ENCODE peak calls at places on chromosomes 7 and 10, in five cellular contexts. K, T, M, P and C are unnamed samples.

GRCh38 chr7:20913853-20914252 is 127.2 kb upstream of the SP8 start:
- DNase-seq in K (no peak), T (no peak), M (no peak), P (no peak), C (no peak)

GRCh38 chr10:131204406-131205152 is 106.9 kb downstream of the TCERG1L start:
- DNase-seq in K (no peak), T (no peak), M (no peak), P (peak), C (no peak)

GRCh38 chr10:520402-520787 is 169.1 kb downstream of the DIP2C start:
- DNase-seq in K (no peak), T (no peak), M (no peak), P (no peak), C (no peak)

GRCh38 chr7:51019891-51020855 is 237.5 kb upstream of the GRB10 start:
- DNase-seq in K (no peak), T (no peak), M (no peak), P (no peak), C (no peak)

GRCh38 chr10:61900829-61901783 is at the start of gene ARID5B:
- DNase-seq in K (peak), T (peak), M (no peak), P (peak), C (no peak)

GRCh38 chr7:4755045-4755444 is 20.4 kb upstream of the AP5Z1 start:
- DNase-seq in K (no peak), T (no peak), M (no peak), P (no peak), C (no peak)

GRCh38 chr7:15407910-15408309 is 153.9 kb downstream of the AGMO start:
- DNase-seq in K (no peak), T (no peak), M (no peak), P (no peak), C (no peak)

GRCh38 chr10:88858493-88858892 is 6.8 kb upstream of the ANKRD22 start:
- DNase-seq in K (no peak), T (no peak), M (no peak), P (no peak), C (no peak)

GRCh38 chr10:47031251-47031952 is 120.2 kb downstream of the PTPN20 start:
- DNase-seq in K (peak), T (no peak), M (no peak), P (no peak), C (peak)

GRCh38 chr7:46900312-46901263 is 681.3 kb downstream of the TNS3 start:
- DNase-seq in K (no peak), T (no peak), M (no peak), P (no peak), C (no peak)

GRCh38 chr10:101063162-101063525 is 1.4 kb downstream of the KAZALD1 start:
- DNase-seq in K (no peak), T (no peak), M (no peak), P (no peak), C (no peak)

GRCh38 chr10:95350212-95350829 is 59.5 kb upstream of the PDLIM1 start:
- DNase-seq in K (peak), T (no peak), M (no peak), P (no peak), C (no peak)

GRCh38 chr7:105439174-105439893 is 50.6 kb upstream of the SRPK2 start:
- DNase-seq in K (no peak), T (no peak), M (no peak), P (peak), C (no peak)

GRCh38 chr7:43394441-43395130 is 188.3 kb upstream of the STK17A start:
- DNase-seq in K (no peak), T (no peak), M (no peak), P (no peak), C (no peak)

GRCh38 chr10:18044976-18045720 is 93.4 kb downstream of the SLC39A12 start:
- DNase-seq in K (no peak), T (no peak), M (no peak), P (no peak), C (no peak)

GRCh38 chr7:142961973-142962913 is at the start of gene KEL:
- DNase-seq in K (no peak), T (no peak), M (no peak), P (no peak), C (no peak)

GRCh38 chr10:78288716-78289115 is 255.1 kb downstream of the RPS24 start:
- DNase-seq in K (no peak), T (no peak), M (no peak), P (no peak), C (peak)

GRCh38 chr7:30251708-30252329 is 32.6 kb upstream of the ZNRF2 start:
- DNase-seq in K (no peak), T (no peak), M (no peak), P (no peak), C (no peak)

GRCh38 chr10:31739759-31740158 is 188.9 kb downstream of the ARHGAP12 start:
- DNase-seq in K (no peak), T (no peak), M (no peak), P (no peak), C (no peak)

GRCh38 chr10:33534455-33534854 is 200.0 kb upstream of the NRP1 start:
- DNase-seq in K (no peak), T (no peak), M (no peak), P (no peak), C (no peak)

GRCh38 chr10:22251751-22252285 is 34.0 kb upstream of the EBLN1 start:
- DNase-seq in K (peak), T (peak), M (no peak), P (peak), C (no peak)
- TF ChIP-seq POLR2A in K (no peak), T (no peak), M (peak), P (no peak), C (peak)

DNA sequence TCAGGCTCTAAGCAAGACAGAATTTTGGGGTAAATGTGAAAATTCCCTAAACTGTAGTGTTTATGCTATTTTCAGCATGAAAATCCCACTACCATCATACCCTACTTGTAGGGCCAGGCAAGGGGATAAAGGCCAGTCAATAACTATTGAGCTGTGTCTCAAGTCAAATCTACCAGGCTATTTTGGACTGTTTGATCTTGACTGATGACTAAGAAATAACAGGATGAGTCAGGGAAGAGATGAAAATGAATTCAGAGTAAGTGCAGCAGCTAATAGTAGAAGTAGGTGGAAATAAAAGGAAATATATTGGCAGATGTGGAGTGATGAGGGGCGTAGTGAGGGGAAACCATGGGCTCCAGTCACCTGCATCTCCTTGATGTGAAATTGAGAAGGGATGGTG is 225.8 kb upstream of the PHYHIPL start:
- DNase-seq in K (no peak), T (no peak), M (no peak), P (no peak), C (no peak)
- H3K4me3 ChIP-seq in K (no peak), T (no peak), M (no peak), P (no peak), C (no peak)

GRCh38 chr10:6589287-6590094 is 9.4 kb upstream of the PRKCQ start:
- DNase-seq in K (no peak), T (no peak), M (no peak), P (no peak), C (no peak)

GRCh38 chr10:6591668-6592067 is 11.6 kb upstream of the PRKCQ start:
- DNase-seq in K (no peak), T (no peak), M (no peak), P (no peak), C (no peak)

GRCh38 chr10:6590100-6590499 is 10.0 kb upstream of the PRKCQ start:
- DNase-seq in K (no peak), T (no peak), M (no peak), P (no peak), C (no peak)

GRCh38 chr10:6593140-6593740 is 13.2 kb upstream of the PRKCQ start:
- DNase-seq in K (no peak), T (no peak), M (no peak), P (no peak), C (no peak)

DNA sequence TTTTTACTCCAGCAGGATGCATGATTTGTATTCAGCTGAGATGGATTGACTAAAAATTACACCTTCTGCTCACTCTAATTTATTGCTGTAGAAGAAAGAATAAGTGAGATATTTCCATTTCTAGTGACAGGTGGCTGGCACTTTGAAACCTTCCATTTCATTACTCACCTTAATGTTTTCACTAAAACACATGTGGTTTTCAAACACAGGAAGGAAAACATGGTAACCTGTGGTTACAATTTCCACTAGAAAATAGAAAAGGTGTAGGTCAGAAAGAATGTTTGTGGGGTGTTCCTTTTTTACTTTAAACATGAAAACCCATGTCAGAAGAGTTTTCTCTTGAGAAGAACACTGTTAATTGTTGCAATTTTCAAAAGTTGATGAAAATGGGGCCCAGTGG is 12.0 kb upstream of the PRKCQ start:
- DNase-seq in K (no peak), T (no peak), M (no peak), P (no peak), C (no peak)
- TF ChIP-seq EP300 in K (no peak), T (no peak), M (peak), P (no peak), C (no peak)

GRCh38 chr7:76393116-76394031 is 16.1 kb downstream of the SSC4D start:
- DNase-seq in K (peak), T (peak), M (peak), P (peak), C (peak)
- TF ChIP-seq POLR2A in K (peak), T (peak), M (peak), P (no peak), C (peak)

GRCh38 chr7:57868771-57869483 is 418.9 kb downstream of the ZNF716 start:
- DNase-seq in K (no peak), T (no peak), M (no peak), P (no peak), C (no peak)
- H3K4me3 ChIP-seq in K (peak), T (no peak), M (no peak), P (peak), C (peak)

GRCh38 chr10:64320448-64320847 is 799.2 kb downstream of the REEP3 start:
- DNase-seq in K (no peak), T (no peak), M (no peak), P (no peak), C (no peak)
- TF ChIP-seq EP300 in K (no peak), T (no peak), M (no peak), P (no peak), C (no peak)

GRCh38 chr7:68400783-68401182 is 1197.5 kb upstream of the AUTS2 start:
- DNase-seq in K (no peak), T (no peak), M (no peak), P (no peak), C (no peak)
- TF ChIP-seq POLR2A in K (no peak), T (no peak), M (no peak), P (no peak), C (no peak)

GRCh38 chr10:124447741-124448466 is 1.9 kb downstream of the NKX1-2 start:
- DNase-seq in K (no peak), T (no peak), M (no peak), P (no peak), C (no peak)
- H3K4me3 ChIP-seq in K (no peak), T (no peak), M (no peak), P (peak), C (peak)

DNA sequence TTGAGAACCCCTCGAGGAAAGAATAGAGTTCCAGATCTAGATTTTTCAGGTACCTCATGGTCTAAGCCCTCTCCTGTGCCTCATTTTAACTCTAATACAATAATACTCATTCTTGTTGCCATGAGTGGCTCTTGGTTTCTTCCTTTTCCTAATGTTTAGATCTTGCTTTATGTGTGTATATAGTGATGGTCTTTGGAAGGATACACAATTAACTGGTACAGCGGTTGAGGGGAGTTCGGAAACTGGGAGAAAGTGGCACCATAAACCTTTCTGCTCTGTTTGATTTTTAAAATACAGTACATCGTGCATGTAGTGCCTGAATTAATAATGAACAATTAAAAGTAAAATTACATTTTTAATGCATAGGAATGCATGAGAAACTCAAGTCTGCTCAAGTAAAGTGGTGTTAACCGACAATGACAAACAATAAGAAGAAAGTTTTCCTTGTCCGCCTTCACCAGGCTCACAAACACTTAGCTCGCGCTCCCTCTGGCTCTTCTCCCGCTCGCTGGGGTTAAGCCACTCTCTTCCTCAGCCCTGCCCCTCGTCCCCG is 386 bp upstream of the EIF4EBP2 start:
- DNase-seq in K (no peak), T (no peak), M (no peak), P (no peak), C (no peak)
- TF ChIP-seq EP300 in K (no peak), T (no peak), M (no peak), P (no peak), C (no peak)

GRCh38 chr10:96703358-96703757 is 17.0 kb downstream of the PIK3AP1 start:
- DNase-seq in K (no peak), T (no peak), M (no peak), P (no peak), C (no peak)

GRCh38 chr10:96701265-96701664 is 19.0 kb downstream of the PIK3AP1 start:
- DNase-seq in K (no peak), T (no peak), M (no peak), P (no peak), C (no peak)

GRCh38 chr10:96697438-96697837 is 22.9 kb downstream of the PIK3AP1 start:
- DNase-seq in K (no peak), T (no peak), M (no peak), P (no peak), C (no peak)

GRCh38 chr10:96699613-96700012 is 20.7 kb downstream of the PIK3AP1 start:
- DNase-seq in K (no peak), T (no peak), M (no peak), P (no peak), C (no peak)

DNA sequence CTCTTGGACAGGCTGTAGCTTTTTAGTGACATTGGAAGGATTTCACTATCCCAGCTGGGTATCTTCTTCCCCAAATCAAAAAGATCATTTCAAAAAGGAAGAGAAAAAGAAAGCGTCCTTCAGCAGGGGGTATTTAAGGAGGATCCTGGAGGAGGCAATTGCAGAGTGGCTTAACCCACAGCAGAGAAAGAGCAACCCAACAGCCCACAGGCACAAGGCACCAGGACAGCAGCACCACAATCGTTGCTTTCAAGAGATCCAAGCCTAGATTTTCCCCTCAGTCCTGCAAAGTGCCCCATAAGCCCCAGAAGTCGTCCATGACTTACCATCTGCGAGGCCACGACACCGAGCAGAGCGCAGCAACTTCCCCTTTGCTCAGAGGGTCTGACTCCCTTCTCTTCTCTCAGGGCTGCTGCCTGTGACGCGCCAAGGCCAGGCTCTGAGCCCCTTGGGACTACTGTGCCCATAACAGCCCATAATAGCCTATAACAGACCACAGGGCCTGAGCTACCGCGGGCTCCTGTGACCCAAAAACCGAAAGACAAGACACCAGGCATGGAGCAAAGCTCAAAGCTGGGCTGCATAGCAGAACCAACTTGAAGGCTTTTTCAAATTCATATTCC is 19.7 kb downstream of the PIK3AP1 start:
- DNase-seq in K (no peak), T (no peak), M (no peak), P (no peak), C (no peak)
- TF ChIP-seq POLR2A in K (no peak), T (no peak), M (peak), P (no peak), C (no peak)